ENCODE peak calls at places on chromosomes 16 and 17, in six cellular contexts. One of them, this sample, is unnamed.

GRCh38 chr16:9328386-9328785 is 236.9 kb downstream of the HAPSTR1 start:
- DNase-seq in caudate nucleus: no peak
- DNase-seq in left ventricle myocardium inferior: no peak
- DNase-seq in right cardiac atrium: no peak
- DNase-seq in C1 segment of cervical spinal cord: no peak
- DNase-seq in effector memory CD4-positive, alpha-beta T cell: no peak
- DNase-seq in this sample: no peak

GRCh38 chr16:11668590-11669379 is 530 bp downstream of the SNN start:
- DNase-seq in right cardiac atrium: peak; percentile 77
- DNase-seq in effector memory CD4-positive, alpha-beta T cell: no peak
- DNase-seq in C1 segment of cervical spinal cord: no peak
- DNase-seq in left ventricle myocardium inferior: no peak
- DNase-seq in caudate nucleus: no peak
- DNase-seq in this sample: no peak

GRCh38 chr17:27207073-27207511 is 86.8 kb upstream of the WSB1 start:
- DNase-seq in caudate nucleus: no peak
- DNase-seq in left ventricle myocardium inferior: no peak
- DNase-seq in right cardiac atrium: no peak
- DNase-seq in effector memory CD4-positive, alpha-beta T cell: no peak
- DNase-seq in C1 segment of cervical spinal cord: no peak
- DNase-seq in this sample: no peak

GRCh38 chr16:4338712-4339299 is 12.3 kb downstream of the PAM16 start:
- DNase-seq in effector memory CD4-positive, alpha-beta T cell: no peak
- DNase-seq in left ventricle myocardium inferior: no peak
- DNase-seq in right cardiac atrium: peak; percentile 54
- DNase-seq in C1 segment of cervical spinal cord: no peak
- DNase-seq in caudate nucleus: no peak
- DNase-seq in this sample: no peak

GRCh38 chr17:79632432-79632735 is 21.5 kb upstream of the RBFOX3 start:
- DNase-seq in caudate nucleus: no peak
- DNase-seq in C1 segment of cervical spinal cord: no peak
- DNase-seq in effector memory CD4-positive, alpha-beta T cell: no peak
- DNase-seq in right cardiac atrium: no peak
- DNase-seq in left ventricle myocardium inferior: peak; percentile 3
- DNase-seq in this sample: no peak

GRCh38 chr17:20273741-20274500 is 193.4 kb downstream of the LGALS9B start:
- DNase-seq in C1 segment of cervical spinal cord: no peak
- DNase-seq in right cardiac atrium: no peak
- DNase-seq in left ventricle myocardium inferior: no peak
- DNase-seq in effector memory CD4-positive, alpha-beta T cell: no peak
- DNase-seq in caudate nucleus: no peak
- DNase-seq in this sample: no peak

GRCh38 chr16:30183961-30184429 is 593 bp downstream of the CORO1A start:
- DNase-seq in right cardiac atrium: peak; percentile 71
- DNase-seq in left ventricle myocardium inferior: peak; percentile 24
- DNase-seq in effector memory CD4-positive, alpha-beta T cell: peak; percentile 73
- DNase-seq in C1 segment of cervical spinal cord: no peak
- DNase-seq in caudate nucleus: no peak
- DNase-seq in this sample: peak; percentile 55

GRCh38 chr16:21116148-21116693 is 34.4 kb downstream of the DNAH3 start:
- DNase-seq in effector memory CD4-positive, alpha-beta T cell: no peak
- DNase-seq in right cardiac atrium: no peak
- DNase-seq in C1 segment of cervical spinal cord: no peak
- DNase-seq in left ventricle myocardium inferior: no peak
- DNase-seq in caudate nucleus: no peak
- DNase-seq in this sample: no peak

GRCh38 chr16:1331712-1332617 is 1.5 kb upstream of the BAIAP3 start:
- DNase-seq in left ventricle myocardium inferior: peak; percentile 63
- DNase-seq in caudate nucleus: no peak
- DNase-seq in right cardiac atrium: peak; percentile 79
- DNase-seq in effector memory CD4-positive, alpha-beta T cell: peak; percentile 26
- DNase-seq in C1 segment of cervical spinal cord: no peak
- DNase-seq in this sample: no peak

GRCh38 chr16:67088551-67088950 is 21.2 kb upstream of the PHAF1 start:
- DNase-seq in right cardiac atrium: no peak
- DNase-seq in C1 segment of cervical spinal cord: no peak
- DNase-seq in caudate nucleus: no peak
- DNase-seq in effector memory CD4-positive, alpha-beta T cell: no peak
- DNase-seq in left ventricle myocardium inferior: no peak
- DNase-seq in this sample: no peak

GRCh38 chr17:80892019-80892855 is 99.4 kb upstream of the CHMP6 start:
- DNase-seq in right cardiac atrium: peak; percentile 91
- DNase-seq in left ventricle myocardium inferior: peak; percentile 73
- DNase-seq in caudate nucleus: peak; percentile 65
- DNase-seq in C1 segment of cervical spinal cord: no peak
- DNase-seq in effector memory CD4-positive, alpha-beta T cell: peak; percentile 80
- DNase-seq in this sample: peak; percentile 19

GRCh38 chr17:80477647-80478478 is 1.5 kb upstream of the NPTX1 start:
- DNase-seq in C1 segment of cervical spinal cord: no peak
- DNase-seq in right cardiac atrium: peak; percentile 74
- DNase-seq in effector memory CD4-positive, alpha-beta T cell: no peak
- DNase-seq in caudate nucleus: peak; percentile 33
- DNase-seq in left ventricle myocardium inferior: no peak
- DNase-seq in this sample: no peak

GRCh38 chr17:28545141-28545503 is 7.3 kb downstream of the UNC119 start:
- DNase-seq in right cardiac atrium: no peak
- DNase-seq in C1 segment of cervical spinal cord: no peak
- DNase-seq in caudate nucleus: no peak
- DNase-seq in effector memory CD4-positive, alpha-beta T cell: no peak
- DNase-seq in left ventricle myocardium inferior: no peak
- DNase-seq in this sample: no peak

GRCh38 chr17:77604301-77605031 is 354.0 kb upstream of the TNRC6C start:
- DNase-seq in caudate nucleus: no peak
- DNase-seq in effector memory CD4-positive, alpha-beta T cell: no peak
- DNase-seq in left ventricle myocardium inferior: no peak
- DNase-seq in C1 segment of cervical spinal cord: no peak
- DNase-seq in right cardiac atrium: no peak
- DNase-seq in this sample: no peak

This sample was measured in effector CD8-positive, alpha-beta T cell.